ENCODE peak calls at places on chromosomes 5 and 9, in ten cellular contexts. F is tibial nerve, T is neuronal stem cell, J is heart right ventricle, Z is caudate nucleus, P is cardiac muscle cell, L is lung, I is body of pancreas, R is tibial artery, C is right lobe of liver. A is an unnamed sample.

GRCh38 chr5:89232139-89232603 is 349.2 kb upstream of the MEF2C start:
- DNase-seq in I (no peak), J (no peak), C (no peak), F (no peak), Z (no peak), L (no peak), R (no peak), P (peak), T (no peak), A (no peak)

GRCh38 chr9:127865645-127866464 is 11.4 kb upstream of the ENG start:
- DNase-seq in C (no peak), T (no peak), I (no peak), L (no peak), F (no peak), J (no peak), P (no peak), Z (no peak), R (no peak), A (no peak)

GRCh38 chr9:21841133-21841532 is 38.7 kb downstream of the MTAP start:
- DNase-seq in J (no peak), F (no peak), I (no peak), R (no peak), T (no peak), C (no peak), L (no peak), P (no peak), Z (no peak), A (no peak)

GRCh38 chr5:176573564-176574296 is 24.6 kb downstream of the CDHR2 start:
- DNase-seq in C (peak), L (peak), Z (peak), R (no peak), P (peak), J (peak), T (peak), F (peak), I (peak), A (peak)

GRCh38 chr9:72888032-72888431 is 64.8 kb downstream of the ALDH1A1 start:
- DNase-seq in J (no peak), F (no peak), L (no peak), C (no peak), P (no peak), Z (no peak), I (no peak), R (no peak), T (no peak), A (no peak)

GRCh38 chr5:109053995-109054417 is 306.3 kb downstream of the FER start:
- DNase-seq in Z (no peak), T (no peak), C (no peak), I (no peak), L (no peak), F (no peak), R (no peak), P (peak), J (no peak), A (no peak)

GRCh38 chr9:129166962-129167557 is 11.0 kb downstream of the IER5L start:
- DNase-seq in R (peak), P (peak), J (peak), C (no peak), Z (no peak), I (peak), T (no peak), L (peak), F (no peak), A (no peak)

GRCh38 chr5:122984425-122984824 is 52.1 kb downstream of the PPIC start:
- DNase-seq in P (no peak), I (no peak), J (no peak), T (no peak), R (no peak), Z (no peak), C (no peak), L (no peak), F (no peak), A (no peak)

GRCh38 chr5:147629196-147629595 is 119.3 kb upstream of the DPYSL3 start:
- DNase-seq in L (no peak), F (no peak), T (no peak), R (no peak), P (no peak), Z (no peak), J (no peak), I (no peak), C (no peak), A (no peak)
- H3K27ac ChIP-seq in L (no peak), F (no peak), T (no peak), R (no peak), P (no peak), Z (no peak), J (no peak), I (no peak), C (no peak), A (no peak)

GRCh38 chr5:68187268-68188055 is 28.1 kb upstream of the PIK3R1 start:
- DNase-seq in T (peak), J (peak), I (no peak), F (no peak), L (no peak), R (no peak), P (peak), Z (peak), C (no peak), A (no peak)
- H3K27ac ChIP-seq in T (no peak), J (no peak), I (no peak), F (peak), L (peak), R (peak), P (no peak), Z (peak), C (no peak), A (no peak)

DNA sequence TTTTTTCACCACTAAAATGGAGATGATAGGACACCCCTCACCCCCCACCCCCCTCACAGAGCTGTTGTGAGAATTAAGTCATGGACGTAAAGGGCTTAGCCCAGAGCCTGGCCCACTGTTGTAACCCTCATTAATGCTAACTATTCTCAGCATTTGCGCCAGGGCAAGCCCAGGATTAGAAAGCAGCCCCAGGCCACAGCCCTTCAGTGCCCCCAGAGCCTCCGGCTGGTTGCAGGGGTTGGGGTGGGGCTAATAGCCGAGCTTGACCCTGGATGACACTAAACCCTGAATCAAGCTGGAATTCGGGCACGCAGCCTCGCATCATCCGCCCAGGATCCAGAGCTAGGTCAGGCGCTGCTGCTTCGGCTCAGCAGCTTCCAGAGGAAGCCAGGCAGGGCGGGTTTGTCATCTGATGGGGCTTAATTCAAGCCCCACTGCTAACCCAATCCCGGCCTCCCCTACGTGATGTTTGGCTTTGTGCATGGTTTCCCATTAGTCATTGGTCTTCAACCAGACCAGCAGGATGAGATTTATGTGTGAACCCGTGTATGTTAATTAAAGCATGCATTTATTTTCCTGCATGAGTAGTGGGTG is 1.2 kb upstream of the MEGF9 start:
- DNase-seq in C (peak), P (peak), T (peak), J (peak), L (no peak), F (peak), I (no peak), R (peak), Z (no peak), A (no peak)
- H3K27ac ChIP-seq in C (peak), P (no peak), T (no peak), J (no peak), L (peak), F (peak), I (no peak), R (peak), Z (peak), A (no peak)

GRCh38 chr9:106887066-106887465 is 24.1 kb downstream of the ZNF462 start:
- DNase-seq in J (no peak), C (no peak), L (no peak), P (no peak), T (no peak), F (no peak), I (no peak), R (no peak), Z (no peak), A (no peak)
- H3K27ac ChIP-seq in J (no peak), C (no peak), L (no peak), P (no peak), T (no peak), F (no peak), I (no peak), R (no peak), Z (no peak), A (no peak)

GRCh38 chr5:36708996-36709395 is 102.6 kb downstream of the SLC1A3 start:
- DNase-seq in F (no peak), P (no peak), J (no peak), I (no peak), T (no peak), L (no peak), Z (no peak), R (no peak), C (no peak), A (no peak)

GRCh38 chr5:36704131-36704530 is 97.7 kb downstream of the SLC1A3 start:
- DNase-seq in R (no peak), I (no peak), Z (no peak), L (no peak), T (no peak), J (no peak), P (no peak), F (no peak), C (no peak), A (no peak)

GRCh38 chr5:36703245-36703860 is 96.9 kb downstream of the SLC1A3 start:
- DNase-seq in Z (no peak), L (peak), J (peak), F (no peak), P (peak), C (peak), R (no peak), I (no peak), T (no peak), A (no peak)

GRCh38 chr5:36701085-36701691 is 94.8 kb downstream of the SLC1A3 start:
- DNase-seq in R (no peak), Z (no peak), J (no peak), C (no peak), F (no peak), T (no peak), L (no peak), I (no peak), P (peak), A (no peak)

DNA sequence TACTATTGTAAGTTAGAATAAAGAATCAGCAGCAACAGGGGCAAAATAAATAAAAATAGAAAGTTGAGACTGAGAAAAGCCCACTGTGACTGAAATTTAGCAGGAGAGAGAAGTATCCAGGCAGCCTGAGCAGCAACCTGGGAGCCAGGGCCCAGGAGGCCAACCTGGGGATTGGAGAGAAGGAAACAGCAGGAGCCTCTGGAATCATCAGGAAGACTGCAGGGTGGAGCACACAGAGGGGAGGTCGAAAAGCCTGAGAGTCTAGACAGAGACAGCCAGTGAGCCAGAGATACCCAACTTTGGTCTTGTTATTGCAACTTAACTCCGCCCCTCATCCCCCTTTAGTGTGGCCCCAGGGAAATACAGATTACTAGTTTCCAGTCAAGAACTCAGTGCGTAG is 98.6 kb downstream of the SLC1A3 start:
- DNase-seq in P (no peak), I (no peak), Z (no peak), F (no peak), L (no peak), R (no peak), J (no peak), T (no peak), C (no peak), A (no peak)
- H3K27ac ChIP-seq in P (peak), I (no peak), Z (no peak), F (no peak), L (no peak), R (no peak), J (no peak), T (no peak), C (no peak), A (no peak)

GRCh38 chr5:93300309-93300923 is 280.6 kb downstream of the NR2F1-AS1 start:
- DNase-seq in F (no peak), L (no peak), R (no peak), P (no peak), J (no peak), T (peak), Z (no peak), C (no peak), I (no peak), A (no peak)

GRCh38 chr5:93296338-93296737 is 284.7 kb downstream of the NR2F1-AS1 start:
- DNase-seq in P (no peak), R (no peak), L (no peak), J (no peak), C (no peak), T (no peak), Z (no peak), F (no peak), I (no peak), A (no peak)

GRCh38 chr5:93300945-93301344 is 280.1 kb downstream of the NR2F1-AS1 start:
- DNase-seq in I (no peak), L (no peak), C (no peak), Z (no peak), P (no peak), T (no peak), J (no peak), F (no peak), R (no peak), A (no peak)

GRCh38 chr5:93302711-93303110 is 278.3 kb downstream of the NR2F1-AS1 start:
- DNase-seq in F (no peak), T (no peak), C (no peak), R (no peak), P (no peak), Z (no peak), L (no peak), I (no peak), J (no peak), A (no peak)

GRCh38 chr5:93299596-93300308 is 281.3 kb downstream of the NR2F1-AS1 start:
- DNase-seq in Z (no peak), P (no peak), L (no peak), J (no peak), C (no peak), I (no peak), R (no peak), T (peak), F (no peak), A (no peak)
- H3K27ac ChIP-seq in Z (peak), P (no peak), L (no peak), J (no peak), C (no peak), I (no peak), R (no peak), T (peak), F (no peak), A (no peak)